ENCODE peak calls at places on chromosomes 7 and 10, in ten cellular contexts. One of them, this sample, is unnamed.

GRCh38 chr10:17454181-17454800 is at the start of gene ST8SIA6:
- DNase-seq in HL-60: no peak
- DNase-seq in bronchial epithelial cell: no peak
- DNase-seq in BJ: no peak
- DNase-seq in PC-3: peak
- DNase-seq in fibroblast of mammary gland: peak
- DNase-seq in CD8-positive, alpha-beta T cell: peak
- DNase-seq in ovary: peak
- DNase-seq in astrocyte of the spinal cord: peak
- DNase-seq in endodermal cell: peak
- DNase-seq in this sample: peak

GRCh38 chr7:33447980-33448379 is 318.6 kb downstream of the BBS9 start:
- DNase-seq in astrocyte of the spinal cord: peak
- DNase-seq in fibroblast of mammary gland: no peak
- DNase-seq in HL-60: no peak
- DNase-seq in PC-3: no peak
- DNase-seq in endodermal cell: no peak
- DNase-seq in ovary: no peak
- DNase-seq in CD8-positive, alpha-beta T cell: no peak
- DNase-seq in bronchial epithelial cell: no peak
- DNase-seq in BJ: no peak
- DNase-seq in this sample: no peak

GRCh38 chr10:100965820-100966219 is 3.5 kb upstream of the SEMA4G start:
- DNase-seq in CD8-positive, alpha-beta T cell: no peak
- DNase-seq in BJ: no peak
- DNase-seq in bronchial epithelial cell: no peak
- DNase-seq in astrocyte of the spinal cord: no peak
- DNase-seq in ovary: no peak
- DNase-seq in PC-3: no peak
- DNase-seq in HL-60: no peak
- DNase-seq in fibroblast of mammary gland: no peak
- DNase-seq in endodermal cell: no peak
- DNase-seq in this sample: no peak

GRCh38 chr7:139936760-139937310 is 107.8 kb downstream of the TBXAS1 start:
- DNase-seq in endodermal cell: no peak
- DNase-seq in HL-60: peak
- DNase-seq in fibroblast of mammary gland: peak
- DNase-seq in bronchial epithelial cell: peak
- DNase-seq in CD8-positive, alpha-beta T cell: no peak
- DNase-seq in BJ: no peak
- DNase-seq in ovary: no peak
- DNase-seq in PC-3: peak
- DNase-seq in astrocyte of the spinal cord: peak
- DNase-seq in this sample: no peak

GRCh38 chr10:93751832-93752231 is 5.9 kb upstream of the LGI1 start:
- DNase-seq in fibroblast of mammary gland: peak
- DNase-seq in endodermal cell: peak
- DNase-seq in CD8-positive, alpha-beta T cell: no peak
- DNase-seq in ovary: no peak
- DNase-seq in bronchial epithelial cell: no peak
- DNase-seq in HL-60: no peak
- DNase-seq in astrocyte of the spinal cord: peak
- DNase-seq in BJ: no peak
- DNase-seq in PC-3: peak
- DNase-seq in this sample: peak

GRCh38 chr10:47278720-47279119 is 21.3 kb upstream of the GDF10 start:
- DNase-seq in ovary: no peak
- DNase-seq in HL-60: no peak
- DNase-seq in CD8-positive, alpha-beta T cell: no peak
- DNase-seq in bronchial epithelial cell: no peak
- DNase-seq in astrocyte of the spinal cord: no peak
- DNase-seq in fibroblast of mammary gland: no peak
- DNase-seq in endodermal cell: no peak
- DNase-seq in BJ: no peak
- DNase-seq in PC-3: no peak
- DNase-seq in this sample: no peak

GRCh38 chr7:96649981-96650380 is 59.7 kb downstream of the SEM1 start:
- DNase-seq in ovary: no peak
- DNase-seq in HL-60: no peak
- DNase-seq in PC-3: no peak
- DNase-seq in astrocyte of the spinal cord: no peak
- DNase-seq in bronchial epithelial cell: no peak
- DNase-seq in fibroblast of mammary gland: peak
- DNase-seq in endodermal cell: no peak
- DNase-seq in BJ: peak
- DNase-seq in CD8-positive, alpha-beta T cell: no peak
- DNase-seq in this sample: no peak

GRCh38 chr7:134182078-134182477 is 54.9 kb downstream of the LRGUK start:
- DNase-seq in PC-3: no peak
- DNase-seq in astrocyte of the spinal cord: no peak
- DNase-seq in fibroblast of mammary gland: no peak
- DNase-seq in CD8-positive, alpha-beta T cell: no peak
- DNase-seq in ovary: no peak
- DNase-seq in BJ: no peak
- DNase-seq in bronchial epithelial cell: peak
- DNase-seq in endodermal cell: no peak
- DNase-seq in HL-60: no peak
- DNase-seq in this sample: no peak

GRCh38 chr10:2214035-2214434 is 476.7 kb upstream of the ADARB2 start:
- DNase-seq in CD8-positive, alpha-beta T cell: no peak
- DNase-seq in HL-60: no peak
- DNase-seq in fibroblast of mammary gland: no peak
- DNase-seq in PC-3: peak
- DNase-seq in endodermal cell: no peak
- DNase-seq in astrocyte of the spinal cord: peak
- DNase-seq in bronchial epithelial cell: peak
- DNase-seq in BJ: no peak
- DNase-seq in ovary: no peak
- DNase-seq in this sample: no peak

GRCh38 chr10:76523798-76524231 is 1092.4 kb downstream of the LRMDA start:
- DNase-seq in bronchial epithelial cell: no peak
- DNase-seq in ovary: no peak
- DNase-seq in endodermal cell: no peak
- DNase-seq in HL-60: no peak
- DNase-seq in PC-3: no peak
- DNase-seq in BJ: no peak
- DNase-seq in fibroblast of mammary gland: no peak
- DNase-seq in astrocyte of the spinal cord: no peak
- DNase-seq in CD8-positive, alpha-beta T cell: no peak
- DNase-seq in this sample: no peak

GRCh38 chr7:30171753-30172447 is 37.1 kb downstream of the MTURN start:
- DNase-seq in CD8-positive, alpha-beta T cell: no peak
- DNase-seq in bronchial epithelial cell: peak
- DNase-seq in endodermal cell: no peak
- DNase-seq in BJ: no peak
- DNase-seq in astrocyte of the spinal cord: no peak
- DNase-seq in fibroblast of mammary gland: peak
- DNase-seq in PC-3: peak
- DNase-seq in ovary: no peak
- DNase-seq in HL-60: no peak
- DNase-seq in this sample: no peak

GRCh38 chr10:51523440-51523839 is 176.0 kb downstream of the CSTF2T start:
- DNase-seq in bronchial epithelial cell: no peak
- DNase-seq in astrocyte of the spinal cord: no peak
- DNase-seq in PC-3: no peak
- DNase-seq in endodermal cell: no peak
- DNase-seq in HL-60: no peak
- DNase-seq in BJ: no peak
- DNase-seq in ovary: no peak
- DNase-seq in CD8-positive, alpha-beta T cell: no peak
- DNase-seq in fibroblast of mammary gland: no peak
- DNase-seq in this sample: no peak
- TF ChIP-seq CTCF in bronchial epithelial cell: no peak
- TF ChIP-seq CTCF in astrocyte of the spinal cord: no peak
- TF ChIP-seq CTCF in PC-3: peak
- TF ChIP-seq CTCF in endodermal cell: no peak
- TF ChIP-seq CTCF in HL-60: no peak
- TF ChIP-seq CTCF in BJ: no peak
- TF ChIP-seq CTCF in ovary: no peak
- TF ChIP-seq CTCF in CD8-positive, alpha-beta T cell: no peak
- TF ChIP-seq CTCF in fibroblast of mammary gland: no peak
- TF ChIP-seq CTCF in this sample: no peak

GRCh38 chr7:107971613-107972012 is 31.3 kb downstream of the LAMB1 start:
- DNase-seq in astrocyte of the spinal cord: no peak
- DNase-seq in CD8-positive, alpha-beta T cell: no peak
- DNase-seq in ovary: no peak
- DNase-seq in fibroblast of mammary gland: peak
- DNase-seq in BJ: no peak
- DNase-seq in PC-3: no peak
- DNase-seq in bronchial epithelial cell: peak
- DNase-seq in endodermal cell: no peak
- DNase-seq in HL-60: no peak
- DNase-seq in this sample: no peak

GRCh38 chr7:107972075-107972482 is 30.9 kb downstream of the LAMB1 start:
- DNase-seq in BJ: peak
- DNase-seq in ovary: no peak
- DNase-seq in bronchial epithelial cell: peak
- DNase-seq in PC-3: no peak
- DNase-seq in astrocyte of the spinal cord: peak
- DNase-seq in endodermal cell: no peak
- DNase-seq in CD8-positive, alpha-beta T cell: no peak
- DNase-seq in HL-60: no peak
- DNase-seq in fibroblast of mammary gland: peak
- DNase-seq in this sample: no peak

GRCh38 chr7:107971100-107971499 is 31.9 kb downstream of the LAMB1 start:
- DNase-seq in ovary: no peak
- DNase-seq in BJ: no peak
- DNase-seq in endodermal cell: no peak
- DNase-seq in HL-60: no peak
- DNase-seq in PC-3: no peak
- DNase-seq in bronchial epithelial cell: no peak
- DNase-seq in CD8-positive, alpha-beta T cell: no peak
- DNase-seq in astrocyte of the spinal cord: no peak
- DNase-seq in fibroblast of mammary gland: no peak
- DNase-seq in this sample: no peak

GRCh38 chr7:107973861-107974260 is 29.1 kb downstream of the LAMB1 start:
- DNase-seq in BJ: no peak
- DNase-seq in endodermal cell: no peak
- DNase-seq in PC-3: no peak
- DNase-seq in bronchial epithelial cell: peak
- DNase-seq in fibroblast of mammary gland: no peak
- DNase-seq in astrocyte of the spinal cord: no peak
- DNase-seq in ovary: no peak
- DNase-seq in HL-60: no peak
- DNase-seq in CD8-positive, alpha-beta T cell: no peak
- DNase-seq in this sample: no peak

DNA sequence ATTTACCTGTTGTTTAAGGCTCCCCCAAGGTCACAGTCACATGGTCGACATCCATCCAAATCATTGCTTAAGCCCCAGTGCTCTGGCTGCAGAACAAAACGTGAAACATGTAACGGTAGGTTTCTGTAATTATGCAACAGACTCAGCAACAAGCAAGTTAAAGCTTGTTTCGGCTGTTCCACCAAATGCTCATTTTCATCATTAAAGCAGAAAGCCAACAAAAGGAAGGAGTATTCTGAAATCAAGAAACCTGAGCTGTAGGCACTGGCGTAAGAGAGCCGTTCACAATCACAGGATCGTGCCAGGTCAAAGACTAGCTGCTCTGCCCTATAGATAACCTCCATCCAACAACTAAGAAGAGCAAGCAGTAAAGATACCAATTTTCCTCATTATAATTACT is 30.0 kb downstream of the LAMB1 start:
- DNase-seq in astrocyte of the spinal cord: no peak
- DNase-seq in BJ: no peak
- DNase-seq in ovary: no peak
- DNase-seq in PC-3: no peak
- DNase-seq in endodermal cell: no peak
- DNase-seq in fibroblast of mammary gland: peak
- DNase-seq in bronchial epithelial cell: peak
- DNase-seq in CD8-positive, alpha-beta T cell: no peak
- DNase-seq in HL-60: no peak
- DNase-seq in this sample: no peak
- H3K4me3 ChIP-seq in astrocyte of the spinal cord: no peak
- H3K4me3 ChIP-seq in BJ: no peak
- H3K4me3 ChIP-seq in ovary: no peak
- H3K4me3 ChIP-seq in PC-3: no peak
- H3K4me3 ChIP-seq in endodermal cell: no peak
- H3K4me3 ChIP-seq in fibroblast of mammary gland: no peak
- H3K4me3 ChIP-seq in bronchial epithelial cell: no peak
- H3K4me3 ChIP-seq in CD8-positive, alpha-beta T cell: no peak
- H3K4me3 ChIP-seq in HL-60: no peak
- H3K4me3 ChIP-seq in this sample: no peak

DNA sequence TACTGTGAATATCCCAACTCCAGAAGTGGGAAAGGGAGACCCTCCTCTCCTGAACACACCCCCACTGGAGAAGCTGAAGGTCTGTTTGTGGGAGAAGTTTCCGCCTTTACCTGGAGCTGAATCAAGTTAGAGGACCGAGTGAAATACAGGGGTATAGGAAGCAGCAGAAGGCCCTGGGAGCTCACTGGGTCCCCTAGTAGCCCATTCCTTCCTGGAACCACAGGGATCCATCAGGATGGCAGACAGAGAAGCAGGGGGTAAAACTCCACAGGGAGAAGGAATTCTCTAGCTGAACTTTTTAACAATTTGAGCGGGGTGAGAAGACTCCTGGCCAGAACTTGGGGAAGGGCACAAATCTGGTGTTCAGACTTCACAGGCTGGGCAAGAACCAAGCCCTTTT is 275.8 kb downstream of the GRID1 start:
- DNase-seq in BJ: no peak
- DNase-seq in HL-60: no peak
- DNase-seq in ovary: no peak
- DNase-seq in astrocyte of the spinal cord: no peak
- DNase-seq in bronchial epithelial cell: no peak
- DNase-seq in fibroblast of mammary gland: no peak
- DNase-seq in CD8-positive, alpha-beta T cell: no peak
- DNase-seq in PC-3: no peak
- DNase-seq in endodermal cell: peak
- DNase-seq in this sample: no peak
- TF ChIP-seq CTCF in BJ: no peak
- TF ChIP-seq CTCF in HL-60: no peak
- TF ChIP-seq CTCF in ovary: no peak
- TF ChIP-seq CTCF in astrocyte of the spinal cord: no peak
- TF ChIP-seq CTCF in bronchial epithelial cell: no peak
- TF ChIP-seq CTCF in fibroblast of mammary gland: no peak
- TF ChIP-seq CTCF in CD8-positive, alpha-beta T cell: no peak
- TF ChIP-seq CTCF in PC-3: no peak
- TF ChIP-seq CTCF in endodermal cell: peak
- TF ChIP-seq CTCF in this sample: no peak

DNA sequence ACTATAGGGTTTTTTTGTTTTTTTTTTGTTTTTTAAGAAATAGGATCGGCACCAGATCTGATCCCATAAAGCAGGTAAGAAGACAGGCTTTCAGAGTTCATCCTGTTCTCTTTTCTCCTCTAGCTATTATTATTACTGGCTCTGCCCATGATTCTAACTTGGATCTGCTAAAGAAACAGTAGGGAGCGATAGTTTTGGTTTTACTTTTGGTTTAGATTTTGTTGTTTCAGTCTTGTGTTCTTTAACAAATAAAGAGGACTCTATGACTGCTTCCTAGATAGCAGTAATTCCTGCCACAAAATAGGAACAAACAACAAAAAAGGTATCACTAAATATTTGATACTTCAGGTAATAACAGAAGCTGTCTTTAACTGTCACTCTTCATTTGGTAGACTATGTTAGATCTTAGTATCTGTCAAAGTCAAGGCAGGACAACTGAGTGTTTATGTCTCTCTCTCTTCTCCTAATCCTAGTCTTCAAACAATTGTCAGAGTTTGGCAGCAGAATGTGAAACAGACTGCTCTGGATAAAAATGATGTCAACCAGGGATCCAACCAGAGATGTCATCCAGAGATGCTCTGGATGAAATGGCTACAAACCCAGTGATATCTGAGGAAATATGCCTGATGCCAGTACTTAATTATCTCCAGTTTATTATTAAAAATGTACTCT is 99.8 kb downstream of the KMT2C start:
- DNase-seq in endodermal cell: no peak
- DNase-seq in HL-60: no peak
- DNase-seq in ovary: no peak
- DNase-seq in CD8-positive, alpha-beta T cell: no peak
- DNase-seq in BJ: no peak
- DNase-seq in bronchial epithelial cell: no peak
- DNase-seq in PC-3: no peak
- DNase-seq in fibroblast of mammary gland: peak
- DNase-seq in astrocyte of the spinal cord: peak
- DNase-seq in this sample: peak
- H3K4me3 ChIP-seq in endodermal cell: no peak
- H3K4me3 ChIP-seq in HL-60: no peak
- H3K4me3 ChIP-seq in ovary: no peak
- H3K4me3 ChIP-seq in CD8-positive, alpha-beta T cell: peak
- H3K4me3 ChIP-seq in BJ: no peak
- H3K4me3 ChIP-seq in bronchial epithelial cell: no peak
- H3K4me3 ChIP-seq in PC-3: no peak
- H3K4me3 ChIP-seq in fibroblast of mammary gland: no peak
- H3K4me3 ChIP-seq in astrocyte of the spinal cord: no peak
- H3K4me3 ChIP-seq in this sample: peak